ENCODE peak calls at places on chromosomes 1 and 21, in eight cellular contexts. Q is HFFc6; C is HT1080; J is activated CD4-positive, alpha-beta T cell treated with anti-CD3 and anti-CD28 coated beads for 36 hours; V is hypothalamus; Z is naive thymus-derived CD8-positive, alpha-beta T cell; D is stimulated activated CD4-positive, alpha-beta T cell treated with anti-CD3 and anti-CD28 coated beads, Interleukin-12 subunit alpha, Interleukin-12 subunit beta, amount 100 ng/mL, for 4 hours; P is stimulated activated naive CD4-positive, alpha-beta T cell. F is an unnamed sample.

GRCh38 chr1:219883400-219884332 is 44.7 kb downstream of the SLC30A10 start:
- DNase-seq in P (no peak), C (no peak), Z (no peak), V (no peak), D (no peak), Q (no peak), J (no peak), F (no peak)

GRCh38 chr1:66758247-66758755 is 6.0 kb downstream of the DYNLT5 start:
- DNase-seq in C (no peak), D (no peak), V (no peak), P (no peak), J (no peak), Z (no peak), Q (no peak), F (no peak)

GRCh38 chr21:42392731-42393442 is 3.0 kb downstream of the TMPRSS3 start:
- DNase-seq in C (peak; percentile 8), Q (no peak), Z (peak; percentile 65), J (peak; percentile 69), P (peak; percentile 49), D (no peak), V (no peak), F (peak; percentile 49)

GRCh38 chr1:84089470-84090261 is 54.4 kb upstream of the PRKACB start:
- DNase-seq in V (no peak), C (peak; percentile 88), Q (peak; percentile 65), P (no peak), J (no peak), Z (no peak), D (no peak), F (peak; percentile 55)

GRCh38 chr1:231045318-231045717 is 5.3 kb upstream of the FAM89A start:
- DNase-seq in P (no peak), C (no peak), Z (no peak), V (no peak), Q (no peak), D (no peak), J (no peak), F (peak; percentile 63)

GRCh38 chr1:201900476-201900875 is 11.8 kb downstream of the SHISA4 start:
- DNase-seq in D (no peak), Z (no peak), Q (no peak), J (no peak), P (no peak), C (no peak), V (no peak), F (no peak)

GRCh38 chr1:151501474-151501873 is 9.7 kb upstream of the CGN start:
- DNase-seq in V (no peak), J (no peak), C (no peak), Z (no peak), D (no peak), P (no peak), Q (no peak), F (peak; percentile 40)

GRCh38 chr1:37347104-37347503 is 127.3 kb upstream of the ZC3H12A start:
- DNase-seq in J (no peak), V (no peak), P (no peak), C (no peak), Z (no peak), D (no peak), Q (no peak), F (no peak)

GRCh38 chr1:54803761-54804470 is 2.8 kb upstream of the TTC22 start:
- DNase-seq in Q (peak; percentile 33), V (no peak), J (no peak), D (no peak), Z (no peak), P (no peak), C (no peak), F (peak; percentile 75)

GRCh38 chr1:115826642-115827041 is 14.3 kb downstream of the NHLH2 start:
- DNase-seq in J (no peak), V (no peak), D (no peak), C (no peak), P (no peak), Q (no peak), Z (no peak), F (no peak)

GRCh38 chr1:161962094-161962887 is 61.4 kb downstream of the OLFML2B start:
- DNase-seq in Z (peak; percentile 8), J (peak; percentile 69), Q (peak; percentile 81), C (peak; percentile 88), P (no peak), V (no peak), D (peak; percentile 22), F (peak; percentile 91)

GRCh38 chr1:89523597-89524368 is 846 bp upstream of the LRRC8B start:
- DNase-seq in C (no peak), Z (peak; percentile 74), Q (no peak), V (no peak), P (no peak), D (no peak), J (peak; percentile 85), F (peak; percentile 7)

GRCh38 chr1:27643626-27644368 is 8.8 kb upstream of the FGR start:
- DNase-seq in Z (peak; percentile 73), V (no peak), J (peak; percentile 82), Q (peak; percentile 48), D (peak; percentile 65), P (peak; percentile 47), C (no peak), F (peak; percentile 35)

GRCh38 chr1:54615531-54616245 is 7.6 kb downstream of the FAM151A start:
- DNase-seq in P (no peak), V (no peak), C (no peak), J (no peak), Z (no peak), D (no peak), Q (no peak), F (no peak)

GRCh38 chr1:107940178-107940577 is 24.8 kb downstream of the VAV3 start:
- DNase-seq in C (no peak), Z (no peak), Q (no peak), D (no peak), J (no peak), V (no peak), P (no peak), F (no peak)

GRCh38 chr1:235712812-235713211 is 63.2 kb upstream of the GNG4 start:
- DNase-seq in J (no peak), P (no peak), Q (no peak), C (no peak), V (no peak), Z (no peak), D (no peak), F (no peak)

GRCh38 chr1:190738321-190738720 is 260.7 kb upstream of the BRINP3 start:
- DNase-seq in J (no peak), D (no peak), Z (no peak), C (no peak), V (no peak), P (no peak), Q (no peak), F (no peak)

GRCh38 chr1:1420654-1421134 is 382 bp downstream of the ANKRD65 start:
- DNase-seq in Z (no peak), C (no peak), D (no peak), Q (no peak), J (no peak), V (no peak), P (no peak), F (no peak)

GRCh38 chr1:198876371-198876871 is 237.6 kb downstream of the PTPRC start:
- DNase-seq in P (no peak), Q (peak; percentile 6), D (no peak), V (no peak), Z (no peak), J (no peak), C (no peak), F (no peak)

GRCh38 chr1:147515046-147515869 is 26.0 kb upstream of the BCL9 start:
- DNase-seq in Z (peak; percentile 39), Q (no peak), C (peak; percentile 30), P (no peak), J (peak; percentile 26), V (no peak), D (no peak), F (peak; percentile 98)

GRCh38 chr1:246689409-246689997 is 34.7 kb upstream of the SCCPDH start:
- DNase-seq in D (peak; percentile 12), Z (peak; percentile 58), V (peak; percentile 20), Q (peak; percentile 83), P (peak; percentile 6), J (peak; percentile 70), C (peak; percentile 74), F (peak; percentile 66)

GRCh38 chr1:235006132-235006721 is 122.4 kb downstream of the TOMM20 start:
- DNase-seq in P (no peak), Q (no peak), V (no peak), C (no peak), Z (no peak), J (peak; percentile 56), D (no peak), F (no peak)

GRCh38 chr1:84939761-84940160 is 46.8 kb upstream of the LPAR3 start:
- DNase-seq in C (no peak), Q (no peak), V (no peak), D (no peak), P (no peak), J (no peak), Z (no peak), F (no peak)

GRCh38 chr1:99465176-99465900 is 180.6 kb upstream of the PALMD start:
- DNase-seq in C (peak; percentile 75), Z (no peak), V (no peak), P (no peak), Q (peak; percentile 87), J (no peak), D (no peak), F (peak; percentile 42)

GRCh38 chr1:180793451-180793850 is 119.2 kb upstream of the KIAA1614 start:
- DNase-seq in Q (no peak), Z (no peak), V (no peak), P (no peak), C (no peak), J (no peak), D (no peak), F (no peak)

GRCh38 chr1:38919075-38919474 is 22.6 kb downstream of the RHBDL2 start:
- DNase-seq in Q (no peak), V (no peak), P (no peak), J (no peak), Z (no peak), D (no peak), C (no peak), F (no peak)

GRCh38 chr1:227987181-227987580 is 19.6 kb upstream of the WNT3A start:
- DNase-seq in V (no peak), P (no peak), C (no peak), Z (no peak), D (no peak), Q (no peak), J (no peak), F (no peak)

GRCh38 chr1:58652351-58653184 is 47.3 kb downstream of the MYSM1 start:
- DNase-seq in Z (peak; percentile 65), D (peak; percentile 21), P (peak; percentile 50), J (peak; percentile 73), C (peak; percentile 69), Q (peak; percentile 77), V (no peak), F (peak; percentile 81)

GRCh38 chr1:109369167-109369746 is 28.5 kb downstream of the SORT1 start:
- DNase-seq in Q (peak; percentile 27), Z (no peak), V (no peak), P (no peak), D (no peak), J (no peak), C (no peak), F (no peak)

GRCh38 chr1:117095237-117095636 is 26.3 kb downstream of the TRIM45 start:
- DNase-seq in J (no peak), V (no peak), P (no peak), C (no peak), D (no peak), Q (peak; percentile 73), Z (no peak), F (peak; percentile 18)

GRCh38 chr1:4752059-4752458 is 97.7 kb downstream of the AJAP1 start:
- DNase-seq in C (no peak), Z (no peak), P (no peak), V (no peak), D (no peak), Q (no peak), J (no peak), F (no peak)

GRCh38 chr21:33976082-33976979 is 60.7 kb upstream of the ATP5PO start:
- DNase-seq in D (peak; percentile 33), V (no peak), P (peak; percentile 27), Z (peak; percentile 32), Q (peak; percentile 98), C (peak; percentile 97), J (peak; percentile 80), F (peak; percentile 99)

GRCh38 chr1:234782821-234783220 is 172.8 kb upstream of the IRF2BP2 start:
- DNase-seq in Z (no peak), C (no peak), P (no peak), V (no peak), D (no peak), Q (no peak), J (no peak), F (no peak)

GRCh38 chr1:167666416-167666815 is 36.4 kb downstream of the RCSD1 start:
- DNase-seq in C (peak; percentile 15), Q (peak; percentile 16), D (no peak), V (no peak), J (no peak), Z (no peak), P (no peak), F (no peak)